ENCODE peak calls at places on chromosome 6, in four cellular contexts. H, N, I and S are unnamed samples.
A peak's percentile ranks its signal among the peaks of the same experiment; 100 is the strongest.

GRCh38 chr6:7919871-7920270 is 9.3 kb upstream of the TXNDC5 start:
- DNase-seq in H (peak; percentile 67), N (peak; percentile 36), I (no peak), S (no peak)

GRCh38 chr6:124203106-124203811 is 399.6 kb downstream of the NKAIN2 start:
- DNase-seq in H (no peak), N (no peak), I (no peak), S (no peak)

GRCh38 chr6:123925360-123925759 is 121.7 kb downstream of the NKAIN2 start:
- DNase-seq in H (no peak), N (no peak), I (peak; percentile 47), S (no peak)

GRCh38 chr6:50816115-50816675 is 2.5 kb upstream of the TFAP2B start:
- DNase-seq in H (peak; percentile 80), N (peak; percentile 67), I (peak; percentile 19), S (peak; percentile 55)

GRCh38 chr6:87698618-87699017 is 3.4 kb downstream of the AKIRIN2 start:
- DNase-seq in H (no peak), N (no peak), I (no peak), S (no peak)

GRCh38 chr6:162704001-162704400 is 23.6 kb downstream of the PRKN start:
- DNase-seq in H (no peak), N (no peak), I (no peak), S (no peak)

GRCh38 chr6:44254957-44255808 is 2.1 kb downstream of the SLC35B2 start:
- DNase-seq in H (peak; percentile 51), N (no peak), I (no peak), S (no peak)

GRCh38 chr6:134882426-134883038 is 67.4 kb downstream of the ALDH8A1 start:
- DNase-seq in H (peak; percentile 41), N (peak; percentile 43), I (no peak), S (peak; percentile 76)

GRCh38 chr6:71642120-71642519 is 244.2 kb upstream of the RIMS1 start:
- DNase-seq in H (no peak), N (no peak), I (no peak), S (no peak)

GRCh38 chr6:38193051-38193450 is 373.5 kb downstream of the ZFAND3 start:
- DNase-seq in H (no peak), N (no peak), I (no peak), S (no peak)

GRCh38 chr6:38194282-38194572 is 374.7 kb downstream of the ZFAND3 start:
- DNase-seq in H (no peak), N (no peak), I (no peak), S (no peak)

GRCh38 chr6:38195113-38195635 is 375.6 kb downstream of the ZFAND3 start:
- DNase-seq in H (no peak), N (no peak), I (no peak), S (no peak)

GRCh38 chr6:38193486-38194281 is 374.2 kb downstream of the ZFAND3 start:
- DNase-seq in H (no peak), N (no peak), I (no peak), S (no peak)

DNA sequence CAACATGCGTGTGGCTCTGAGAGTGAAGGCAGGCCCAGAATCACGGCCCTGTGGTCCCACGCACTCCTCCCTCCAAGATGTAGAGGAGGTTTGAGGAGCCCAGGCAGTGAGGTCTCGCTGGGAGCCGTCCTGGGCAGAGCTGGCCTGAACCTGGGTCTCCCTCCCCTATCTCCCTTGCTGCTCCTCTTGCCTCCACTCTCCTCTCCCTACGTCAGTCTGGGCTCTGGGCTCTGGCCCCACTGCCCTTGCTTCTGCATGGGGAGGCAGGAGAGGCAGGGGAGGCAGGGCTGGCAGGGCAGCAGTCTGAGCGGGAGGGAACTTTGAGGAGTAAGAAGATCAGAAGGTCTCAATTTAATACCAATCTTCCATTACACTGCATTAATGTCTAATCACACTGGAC is 375.1 kb downstream of the ZFAND3 start:
- DNase-seq in H (no peak), N (no peak), I (no peak), S (no peak)
- TF ChIP-seq FOXK2 in H (no peak), N (no peak), I (no peak), S (no peak)

GRCh38 chr6:143740213-143740612 is 62.4 kb downstream of the PHACTR2 start:
- DNase-seq in H (no peak), N (no peak), I (no peak), S (no peak)
- TF ChIP-seq FOXK2 in H (no peak), N (no peak), I (no peak), S (no peak)

GRCh38 chr6:106555767-106556166 is 73.5 kb downstream of the RTN4IP1 start:
- DNase-seq in H (no peak), N (no peak), I (no peak), S (no peak)

GRCh38 chr6:106558364-106558763 is 70.9 kb downstream of the RTN4IP1 start:
- DNase-seq in H (no peak), N (peak; percentile 76), I (no peak), S (no peak)

GRCh38 chr6:106556368-106556960 is 72.8 kb downstream of the RTN4IP1 start:
- DNase-seq in H (no peak), N (peak; percentile 15), I (no peak), S (no peak)

GRCh38 chr6:106560966-106561740 is 68.1 kb downstream of the RTN4IP1 start:
- DNase-seq in H (no peak), N (no peak), I (no peak), S (no peak)

DNA sequence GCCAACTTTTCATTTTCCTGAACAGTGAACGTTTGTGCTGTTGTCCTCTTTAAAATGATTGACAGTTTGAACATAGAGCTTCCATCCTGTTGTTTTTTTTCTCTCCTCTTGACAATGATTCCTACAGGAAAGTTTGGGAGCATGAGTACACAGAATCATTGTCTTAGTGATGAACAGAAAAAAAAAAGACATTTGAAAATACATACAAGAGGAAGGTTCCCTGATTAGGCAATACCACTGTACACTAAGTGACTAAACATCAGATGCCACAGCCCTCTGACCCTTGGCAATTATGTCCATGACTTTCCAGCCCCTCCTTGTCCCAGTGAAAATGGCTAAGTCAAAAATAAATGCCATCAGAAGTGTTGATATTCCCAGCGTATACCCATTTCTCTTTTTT is 71.5 kb downstream of the RTN4IP1 start:
- DNase-seq in H (no peak), N (peak; percentile 74), I (no peak), S (no peak)
- TF ChIP-seq FOXK2 in H (no peak), N (no peak), I (no peak), S (no peak)

GRCh38 chr6:21107796-21108195 is 485.8 kb upstream of the SOX4 start:
- DNase-seq in H (no peak), N (no peak), I (no peak), S (no peak)
- TF ChIP-seq FOXK2 in H (no peak), N (no peak), I (no peak), S (no peak)

GRCh38 chr6:12528581-12529363 is 187.8 kb upstream of the PHACTR1 start:
- DNase-seq in H (no peak), N (no peak), I (no peak), S (peak; percentile 39)
- TF ChIP-seq FOXK2 in H (no peak), N (no peak), I (no peak), S (no peak)